ENCODE peak calls at places on chromosomes 3 and 15, in four cellular contexts. T, Q, L and U are unnamed samples.
A peak's percentile ranks its signal among the peaks of the same experiment; 100 is the strongest.

GRCh38 chr3:80592792-80593191 is 825.0 kb upstream of the ROBO1 start:
- DNase-seq in T (no peak), Q (no peak), L (no peak), U (no peak)

GRCh38 chr15:57460208-57460816 is 84.0 kb downstream of the CGNL1 start:
- DNase-seq in T (no peak), Q (no peak), L (no peak), U (no peak)

GRCh38 chr15:41961014-41961518 is 11.3 kb downstream of the EHD4 start:
- DNase-seq in T (no peak), Q (no peak), L (no peak), U (peak; percentile 92)

GRCh38 chr3:140695361-140696061 is 17.6 kb downstream of the TRIM42 start:
- DNase-seq in T (no peak), Q (no peak), L (no peak), U (no peak)

GRCh38 chr3:168467085-168467714 is 371.5 kb upstream of the GOLIM4 start:
- DNase-seq in T (peak; percentile 55), Q (peak; percentile 31), L (peak; percentile 79), U (no peak)

GRCh38 chr15:43370310-43370974 is 401 bp downstream of the ZSCAN29 start:
- DNase-seq in T (peak; percentile 47), Q (no peak), L (peak; percentile 36), U (peak; percentile 83)

GRCh38 chr3:128736598-128736997 is 10.6 kb downstream of the RAB7A start:
- DNase-seq in T (peak; percentile 64), Q (no peak), L (peak; percentile 37), U (peak; percentile 59)

GRCh38 chr3:44337253-44337652 is 1.3 kb upstream of the TCAIM start:
- DNase-seq in T (no peak), Q (no peak), L (no peak), U (no peak)

GRCh38 chr3:45224824-45225464 is 1.1 kb downstream of the TMEM158 start:
- DNase-seq in T (peak; percentile 78), Q (no peak), L (peak; percentile 81), U (peak; percentile 96)

GRCh38 chr3:126264952-126265351 is 84.6 kb upstream of the ALDH1L1 start:
- DNase-seq in T (no peak), Q (no peak), L (no peak), U (peak; percentile 44)

GRCh38 chr3:155393316-155393715 is 99.8 kb upstream of the STRIT1 start:
- DNase-seq in T (no peak), Q (no peak), L (no peak), U (no peak)

GRCh38 chr3:127158614-127159221 is 34.2 kb upstream of the PRR23E start:
- DNase-seq in T (no peak), Q (no peak), L (peak; percentile 6), U (peak; percentile 83)

GRCh38 chr3:80087769-80088168 is 320.0 kb upstream of the ROBO1 start:
- DNase-seq in T (peak; percentile 6), Q (no peak), L (peak; percentile 55), U (no peak)

GRCh38 chr15:88484781-88485246 is 17.3 kb downstream of the MRPS11 start:
- DNase-seq in T (peak; percentile 64), Q (no peak), L (peak; percentile 15), U (peak; percentile 89)

GRCh38 chr15:95850837-95851236 is 479.7 kb upstream of the NR2F2 start:
- DNase-seq in T (no peak), Q (no peak), L (no peak), U (no peak)

GRCh38 chr3:8891328-8891727 is 71.9 kb downstream of the RAD18 start:
- DNase-seq in T (no peak), Q (no peak), L (no peak), U (no peak)

GRCh38 chr3:109188726-109189125 is 52.2 kb downstream of the C3orf85 start:
- DNase-seq in T (no peak), Q (no peak), L (no peak), U (no peak)

GRCh38 chr15:81281925-81282895 is 41.7 kb downstream of the STARD5 start:
- DNase-seq in T (no peak), Q (no peak), L (no peak), U (no peak)

GRCh38 chr3:6825527-6825926 is 35.4 kb upstream of the GRM7 start:
- DNase-seq in T (no peak), Q (no peak), L (no peak), U (no peak)

GRCh38 chr3:141271279-141272033 is 39.8 kb downstream of the PXYLP1 start:
- DNase-seq in T (no peak), Q (no peak), L (no peak), U (no peak)

GRCh38 chr15:36329592-36329991 is 249.8 kb upstream of the CDIN1 start:
- DNase-seq in T (no peak), Q (no peak), L (no peak), U (no peak)

GRCh38 chr3:71369733-71370391 is 213.7 kb downstream of the FOXP1 start:
- DNase-seq in T (peak; percentile 43), Q (no peak), L (peak; percentile 56), U (no peak)

GRCh38 chr3:177764377-177764912 is 567.2 kb upstream of the TBL1XR1 start:
- DNase-seq in T (peak; percentile 41), Q (no peak), L (peak; percentile 60), U (peak; percentile 82)

GRCh38 chr3:171162986-171163723 is 136.6 kb upstream of the SLC2A2 start:
- DNase-seq in T (no peak), Q (no peak), L (no peak), U (no peak)

GRCh38 chr15:67290319-67290718 is 35.7 kb downstream of the IQCH start:
- DNase-seq in T (no peak), Q (no peak), L (peak; percentile 34), U (no peak)

GRCh38 chr3:132444333-132444732 is 27.0 kb downstream of the DNAJC13 start:
- DNase-seq in T (peak; percentile 45), Q (no peak), L (peak; percentile 41), U (no peak)

GRCh38 chr15:77510066-77511044 is 89.7 kb downstream of the HMG20A start:
- DNase-seq in T (no peak), Q (peak; percentile 82), L (no peak), U (no peak)

GRCh38 chr3:153553605-153553945 is 391.5 kb downstream of the RAP2B start:
- DNase-seq in T (no peak), Q (no peak), L (no peak), U (no peak)

GRCh38 chr3:160618363-160618762 is 53.0 kb upstream of the KPNA4 start:
- DNase-seq in T (no peak), Q (no peak), L (no peak), U (no peak)

GRCh38 chr3:172313671-172314070 is 134.6 kb downstream of the GHSR start:
- DNase-seq in T (peak; percentile 16), Q (no peak), L (no peak), U (no peak)

GRCh38 chr15:35980719-35981118 is 434.8 kb upstream of the DPH6 start:
- DNase-seq in T (peak; percentile 72), Q (no peak), L (peak; percentile 44), U (no peak)

GRCh38 chr3:130374033-130374432 is 28.6 kb downstream of the COL6A5 start:
- DNase-seq in T (no peak), Q (no peak), L (no peak), U (no peak)

GRCh38 chr15:51547656-51548055 is 74.9 kb downstream of the DMXL2 start:
- DNase-seq in T (no peak), Q (no peak), L (no peak), U (no peak)

GRCh38 chr3:159788291-159788690 is 200.3 kb upstream of the IL12A start:
- DNase-seq in T (no peak), Q (no peak), L (no peak), U (no peak)

GRCh38 chr3:177652556-177653290 is 455.4 kb upstream of the TBL1XR1 start:
- DNase-seq in T (no peak), Q (no peak), L (peak; percentile 33), U (no peak)

GRCh38 chr3:114502204-114502603 is 208.4 kb downstream of the TIGIT start:
- DNase-seq in T (no peak), Q (no peak), L (no peak), U (no peak)

GRCh38 chr15:89364341-89364740 is 29.7 kb upstream of the POLG start:
- DNase-seq in T (no peak), Q (no peak), L (no peak), U (no peak)

GRCh38 chr15:31358957-31359721 is 32.5 kb downstream of the KLF13 start:
- DNase-seq in T (no peak), Q (no peak), L (no peak), U (no peak)

GRCh38 chr15:76184640-76185020 is 124.8 kb downstream of the TMEM266 start:
- DNase-seq in T (no peak), Q (no peak), L (no peak), U (no peak)

GRCh38 chr15:80109388-80109787 is 43.4 kb upstream of the FAH start:
- DNase-seq in T (no peak), Q (no peak), L (no peak), U (no peak)

GRCh38 chr15:80107204-80107603 is 45.6 kb upstream of the FAH start:
- DNase-seq in T (no peak), Q (no peak), L (no peak), U (no peak)

GRCh38 chr15:80107774-80108173 is 45.0 kb upstream of the FAH start:
- DNase-seq in T (no peak), Q (no peak), L (no peak), U (no peak)

GRCh38 chr15:80105193-80105984 is 45.9 kb downstream of the ZFAND6 start:
- DNase-seq in T (peak; percentile 89), Q (no peak), L (peak; percentile 57), U (no peak)

GRCh38 chr15:80106051-80106450 is 46.6 kb downstream of the ZFAND6 start:
- DNase-seq in T (peak; percentile 49), Q (no peak), L (peak; percentile 53), U (no peak)
- H3K27ac ChIP-seq in T (peak overlapping the region; percentile 33), Q (no peak overlapping the region), L (no peak overlapping the region), U (peak overlapping the region; percentile 48)

DNA sequence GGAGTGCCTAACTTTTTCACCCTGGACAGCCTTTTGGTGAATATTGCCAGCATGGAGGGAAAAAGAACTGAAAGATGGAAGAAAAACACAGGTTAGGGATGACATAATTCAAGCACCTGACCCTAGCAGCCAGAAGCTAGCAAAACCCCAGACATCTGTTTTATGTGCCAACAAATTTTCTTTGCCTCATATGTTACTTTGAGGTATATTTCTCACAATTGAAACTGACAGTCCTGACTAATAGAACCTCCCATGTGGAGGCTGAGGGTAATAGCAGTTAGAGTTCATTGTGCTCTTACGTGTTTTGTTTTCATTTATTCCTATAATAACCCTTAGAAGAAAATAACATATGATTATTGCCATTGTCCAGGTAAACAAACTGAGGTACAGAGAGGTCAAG is 71.5 kb upstream of the SLC25A26 start:
- DNase-seq in T (no peak), Q (no peak), L (no peak), U (no peak)
- H3K27ac ChIP-seq in T (no peak overlapping the region), Q (no peak overlapping the region), L (no peak overlapping the region), U (no peak overlapping the region)

DNA sequence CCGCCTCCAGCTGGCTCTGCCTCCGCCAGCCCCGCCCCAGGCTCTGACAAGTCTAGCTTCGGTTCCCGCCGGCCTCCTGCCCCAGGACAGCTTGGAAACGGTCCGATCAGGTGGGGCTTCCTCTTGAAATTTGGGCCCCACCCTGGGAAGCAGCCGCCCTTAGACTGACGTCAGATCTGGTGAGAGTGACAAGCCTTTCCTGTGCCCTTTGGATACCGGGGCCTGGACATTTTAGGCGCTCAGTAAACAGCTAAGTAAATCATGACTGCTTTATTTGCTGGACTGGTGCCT is 378 bp upstream of the HYAL3 start:
- DNase-seq in T (no peak), Q (no peak), L (no peak), U (no peak)
- H3K27ac ChIP-seq in T (peak overlapping the region; percentile 63), Q (no peak overlapping the region), L (peak overlapping the region; percentile 82), U (peak overlapping the region; percentile 85)

GRCh38 chr3:15493436-15493835 is 28.1 kb downstream of the COLQ start:
- DNase-seq in T (no peak), Q (no peak), L (no peak), U (no peak)
- H3K27ac ChIP-seq in T (no peak overlapping the region), Q (no peak overlapping the region), L (no peak overlapping the region), U (no peak overlapping the region)